ENCODE peak calls at places on chromosomes 13 and 19, in six cellular contexts. R is heart right ventricle, Q is body of pancreas, E is astrocyte of the spinal cord, U is foreskin fibroblast, J is testis. C is an unnamed sample.

GRCh38 chr13:93080587-93080986 is 146.0 kb upstream of the GPC6 start:
- DNase-seq in R (no peak), Q (no peak), E (peak; percentile 57), U (peak; percentile 2), J (no peak), C (peak; percentile 31)

GRCh38 chr13:103931396-103931795 is 865.2 kb upstream of the SLC10A2 start:
- DNase-seq in R (no peak), Q (no peak), E (peak; percentile 10), U (no peak), J (no peak), C (no peak)

GRCh38 chr13:102654786-102655185 is 40.1 kb downstream of the METTL21C start:
- DNase-seq in R (no peak), Q (no peak), E (no peak), U (no peak), J (no peak), C (no peak)

GRCh38 chr13:52377898-52378297 is 28.1 kb downstream of the THSD1 start:
- DNase-seq in R (no peak), Q (no peak), E (no peak), U (no peak), J (peak; percentile 37), C (no peak)

GRCh38 chr13:39394811-39395685 is 207.9 kb downstream of the LHFPL6 start:
- DNase-seq in R (no peak), Q (no peak), E (no peak), U (no peak), J (peak; percentile 61), C (no peak)

GRCh38 chr13:95185851-95186250 is 115.4 kb downstream of the ABCC4 start:
- DNase-seq in R (no peak), Q (no peak), E (no peak), U (no peak), J (no peak), C (no peak)

GRCh38 chr19:55341191-55342043 is 1.7 kb downstream of the KMT5C start:
- DNase-seq in R (peak; percentile 68), Q (peak; percentile 78), E (peak; percentile 41), U (peak; percentile 87), J (peak; percentile 83), C (peak; percentile 17)

GRCh38 chr13:88656751-88657150 is 985.6 kb downstream of the SLITRK5 start:
- DNase-seq in R (no peak), Q (no peak), E (no peak), U (no peak), J (no peak), C (no peak)

GRCh38 chr19:54207908-54208783 is 7.5 kb downstream of the RPS9 start:
- DNase-seq in R (no peak), Q (peak; percentile 69), E (peak; percentile 58), U (peak; percentile 86), J (peak; percentile 78), C (no peak)

GRCh38 chr13:111639994-111640393 is 319.6 kb downstream of the TEX29 start:
- DNase-seq in R (peak; percentile 34), Q (no peak), E (no peak), U (no peak), J (no peak), C (no peak)

GRCh38 chr19:1261863-1262686 is 7.1 kb upstream of the CIRBP start:
- DNase-seq in R (peak; percentile 67), Q (peak; percentile 98), E (peak; percentile 59), U (peak; percentile 69), J (no peak), C (peak; percentile 97)
- H3K4me3 ChIP-seq in R (no peak overlapping the region), Q (no peak overlapping the region), E (peak overlapping the region; percentile 54), U (peak overlapping the region; percentile 67), J (peak overlapping the region; percentile 79), C (peak overlapping the region; percentile 73)

GRCh38 chr19:43533546-43534304 is 737 bp downstream of the ZNF575 start:
- DNase-seq in R (peak; percentile 96), Q (peak; percentile 99), E (peak; percentile 100), U (peak; percentile 100), J (peak; percentile 99), C (peak; percentile 82)

GRCh38 chr19:43534305-43534612 is 1.3 kb downstream of the ZNF575 start:
- DNase-seq in R (no peak), Q (no peak), E (no peak), U (no peak), J (no peak), C (no peak)

GRCh38 chr19:43532571-43532961 is 422 bp upstream of the ZNF575 start:
- DNase-seq in R (peak; percentile 62), Q (no peak), E (no peak), U (no peak), J (peak; percentile 54), C (peak; percentile 53)

GRCh38 chr19:43534811-43535761 is 2.1 kb downstream of the ZNF575 start:
- DNase-seq in R (peak; percentile 74), Q (peak; percentile 79), E (peak; percentile 56), U (peak; percentile 84), J (peak; percentile 66), C (no peak)

DNA sequence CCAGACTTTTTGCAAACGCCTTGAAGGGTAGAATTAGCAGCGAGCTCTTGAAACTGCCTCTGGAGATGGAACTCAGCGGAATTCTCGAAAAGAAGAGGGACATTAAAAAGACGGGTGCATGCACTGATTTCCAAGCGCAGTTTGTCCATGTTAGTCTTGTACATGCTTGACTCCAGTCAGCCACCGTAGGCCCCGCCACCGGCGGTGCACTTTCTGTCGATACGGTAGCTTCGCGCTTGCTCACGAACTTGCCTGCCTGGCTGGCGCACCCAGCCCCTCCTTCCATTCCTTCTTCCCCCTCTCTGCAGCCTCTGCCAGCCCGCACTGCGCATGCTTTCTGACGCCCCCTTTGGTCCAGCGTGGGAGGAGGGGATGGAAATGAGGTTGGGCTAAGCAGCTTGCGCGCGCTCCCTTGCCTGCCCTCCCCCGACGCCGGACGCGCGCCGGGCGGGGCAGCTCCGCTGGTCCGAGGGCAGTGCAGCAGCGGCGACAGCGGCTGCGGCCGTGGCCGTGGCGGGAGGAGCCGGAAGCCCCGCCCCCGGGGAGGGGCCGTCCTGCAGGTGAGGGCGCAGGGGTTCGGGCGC is at the start of gene ZNF575:
- DNase-seq in R (peak; percentile 89), Q (peak; percentile 94), E (peak; percentile 96), U (peak; percentile 97), J (peak; percentile 95), C (peak; percentile 50)
- TF ChIP-seq CTCF in R (no peak), Q (peak; percentile 13), E (no peak), U (no peak), J (no peak), C (no peak)

GRCh38 chr19:43779147-43779819 is 1.5 kb downstream of the KCNN4 start:
- DNase-seq in R (no peak), Q (no peak), E (no peak), U (no peak), J (no peak), C (no peak)

GRCh38 chr19:43781630-43782310 is 997 bp upstream of the KCNN4 start:
- DNase-seq in R (no peak), Q (no peak), E (no peak), U (no peak), J (no peak), C (no peak)

GRCh38 chr19:43778651-43779050 is 2.1 kb downstream of the KCNN4 start:
- DNase-seq in R (no peak), Q (no peak), E (no peak), U (no peak), J (no peak), C (no peak)

GRCh38 chr19:43780706-43781525 is at the start of gene KCNN4:
- DNase-seq in R (no peak), Q (no peak), E (peak; percentile 63), U (peak; percentile 68), J (no peak), C (no peak)

GRCh38 chr19:43779820-43780219 is 953 bp downstream of the KCNN4 start:
- DNase-seq in R (no peak), Q (no peak), E (no peak), U (no peak), J (no peak), C (no peak)
- H3K4me3 ChIP-seq in R (no peak overlapping the region), Q (no peak overlapping the region), E (peak overlapping the region; percentile 36), U (no peak overlapping the region), J (no peak overlapping the region), C (no peak overlapping the region)

GRCh38 chr19:23439623-23440022 is 44.4 kb upstream of the ZNF91 start:
- DNase-seq in R (no peak), Q (no peak), E (no peak), U (no peak), J (no peak), C (no peak)
- TF ChIP-seq CTCF in R (no peak), Q (no peak), E (peak; percentile 34), U (peak; percentile 20), J (no peak), C (peak; percentile 13)

DNA sequence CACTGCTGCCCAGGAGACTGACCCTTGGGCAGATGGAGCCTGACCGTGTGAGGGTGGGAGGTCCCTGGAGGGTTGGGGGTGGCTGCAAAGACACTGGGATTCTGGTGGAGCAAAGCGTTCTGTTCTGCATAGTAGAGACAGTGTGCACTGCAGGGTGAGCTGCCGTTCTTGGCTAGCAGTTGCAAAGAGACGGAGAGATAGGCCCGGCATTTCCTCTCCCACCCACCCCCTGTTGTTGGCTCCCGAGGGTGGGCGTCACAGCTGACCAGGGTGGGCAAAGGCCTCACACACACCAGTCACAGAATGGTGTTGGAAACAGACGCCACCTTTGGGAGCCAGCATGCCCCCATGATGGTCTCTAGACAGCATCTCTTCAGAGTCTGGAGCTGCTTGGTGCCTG is 11.4 kb downstream of the TMEM255B start:
- DNase-seq in R (no peak), Q (no peak), E (no peak), U (no peak), J (no peak), C (no peak)
- H3K4me3 ChIP-seq in R (no peak overlapping the region), Q (no peak overlapping the region), E (no peak overlapping the region), U (no peak overlapping the region), J (no peak overlapping the region), C (no peak overlapping the region)

GRCh38 chr19:3443840-3444694 is 36.3 kb downstream of the SMIM24 start:
- DNase-seq in R (peak; percentile 71), Q (peak; percentile 48), E (peak; percentile 62), U (peak; percentile 86), J (peak; percentile 57), C (no peak)

GRCh38 chr19:3441089-3441985 is 39.0 kb downstream of the SMIM24 start:
- DNase-seq in R (no peak), Q (no peak), E (no peak), U (no peak), J (no peak), C (no peak)

GRCh38 chr19:3441986-3442329 is 38.4 kb downstream of the SMIM24 start:
- DNase-seq in R (no peak), Q (no peak), E (no peak), U (no peak), J (no peak), C (no peak)

GRCh38 chr19:3442487-3443071 is 37.7 kb downstream of the SMIM24 start:
- DNase-seq in R (no peak), Q (no peak), E (no peak), U (no peak), J (no peak), C (no peak)

DNA sequence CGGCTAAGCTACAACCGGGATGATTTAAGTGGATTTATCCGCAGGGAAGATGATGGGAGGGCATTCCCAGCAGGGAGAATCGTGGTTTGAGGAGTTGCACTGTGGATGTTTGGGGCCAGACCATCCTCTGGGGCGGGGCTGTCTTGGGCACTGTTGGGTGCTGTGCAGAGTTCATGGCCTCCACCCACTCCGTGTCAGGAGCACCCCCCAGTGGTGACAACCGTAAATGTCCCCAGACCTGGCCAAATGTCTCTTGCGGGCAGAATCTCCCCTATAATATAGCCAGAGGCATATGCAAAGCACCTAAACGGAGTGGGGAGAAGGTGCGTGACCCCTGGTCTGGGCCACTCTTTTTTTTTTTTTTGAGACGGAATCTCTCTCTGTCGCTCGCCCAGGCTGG is 40.2 kb downstream of the SMIM24 start:
- DNase-seq in R (peak; percentile 57), Q (peak; percentile 57), E (no peak), U (peak; percentile 42), J (peak; percentile 51), C (no peak)
- TF ChIP-seq CTCF in R (peak; percentile 53), Q (peak; percentile 50), E (peak; percentile 47), U (no peak), J (peak; percentile 42), C (peak; percentile 38)

C was measured in LNCaP clone FGC.